ENCODE peak calls at places on chromosomes 5 and 9, in eight cellular contexts. K is ACHN; I is effector memory CD4-positive, alpha-beta T cell; N is C1 segment of cervical spinal cord; Q is transverse colon; F is stimulated activated CD4-positive, alpha-beta T cell treated with anti-CD3 and anti-CD28 coated beads, Interleukin-15, amount 100 ng/mL, for 1 hour; O is kidney epithelial cell; H is AG09319. A is an unnamed sample.

GRCh38 chr5:16128944-16129343 is 50.6 kb downstream of the MARCHF11 start:
- DNase-seq in N (no peak), H (no peak), I (no peak), K (no peak), O (no peak), F (no peak), Q (no peak), A (no peak)

GRCh38 chr5:1312206-1312605 is 17.3 kb upstream of the TERT start:
- DNase-seq in Q (no peak), I (peak; percentile 35), N (no peak), H (no peak), F (no peak), O (no peak), K (no peak), A (no peak)

GRCh38 chr9:27033815-27034403 is 28.4 kb upstream of the LRRC19 start:
- DNase-seq in F (no peak), O (no peak), N (no peak), H (no peak), Q (peak; percentile 66), K (peak; percentile 51), I (no peak), A (peak; percentile 41)

GRCh38 chr5:10874561-10874960 is 113.5 kb upstream of the DAP start:
- DNase-seq in H (no peak), N (no peak), K (no peak), I (no peak), F (no peak), Q (no peak), O (no peak), A (no peak)

GRCh38 chr9:27085456-27085855 is 23.6 kb upstream of the TEK start:
- DNase-seq in K (no peak), I (no peak), N (no peak), F (no peak), O (no peak), Q (no peak), H (no peak), A (no peak)

GRCh38 chr9:109699019-109699418 is 81.0 kb upstream of the PALM2AKAP2 start:
- DNase-seq in O (no peak), I (no peak), Q (no peak), H (no peak), N (no peak), K (no peak), F (no peak), A (peak; percentile 12)

GRCh38 chr9:69594180-69594579 is 78.0 kb downstream of the APBA1 start:
- DNase-seq in I (no peak), K (no peak), Q (no peak), H (no peak), N (no peak), F (no peak), O (no peak), A (no peak)

GRCh38 chr5:112004867-112005532 is 248.0 kb upstream of the NREP start:
- DNase-seq in I (no peak), K (no peak), Q (no peak), N (no peak), O (no peak), H (no peak), F (no peak), A (peak; percentile 50)

GRCh38 chr5:115389074-115389798 is 92.8 kb upstream of the CCDC112 start:
- DNase-seq in Q (no peak), N (no peak), K (no peak), H (no peak), F (no peak), O (no peak), I (no peak), A (no peak)

GRCh38 chr5:93348231-93348630 is 232.8 kb downstream of the NR2F1-AS1 start:
- DNase-seq in O (no peak), K (no peak), N (no peak), Q (no peak), F (no peak), I (no peak), H (no peak), A (peak; percentile 19)

GRCh38 chr9:37345038-37345437 is 77.5 kb upstream of the GRHPR start:
- DNase-seq in Q (no peak), N (no peak), K (no peak), H (no peak), O (no peak), I (no peak), F (no peak), A (no peak)

GRCh38 chr9:10903969-10904368 is 291.2 kb upstream of the PTPRD start:
- DNase-seq in K (no peak), Q (no peak), I (no peak), O (no peak), N (no peak), F (no peak), H (no peak), A (no peak)

GRCh38 chr5:151127926-151128325 is 29.7 kb downstream of the ANXA6 start:
- DNase-seq in I (no peak), O (no peak), K (no peak), N (no peak), Q (no peak), F (no peak), H (no peak), A (no peak)